ENCODE peak calls at places on chromosome 12, in six cellular contexts. H is mucosa of descending colon, Z is Panc1, G is HepG2, W is A549, M is left ventricle myocardium inferior. U is an unnamed sample. For H3K4me1, the result is how much of the 10 kb centered on the place peaks cover.

GRCh38 chr12:6691473-6691872 is 2.3 kb upstream of the ZNF384 start:
- DNase-seq in H (no peak), G (no peak), Z (no peak), W (no peak), M (no peak), U (no peak)

GRCh38 chr12:19799886-19800602 is 360.8 kb downstream of the AEBP2 start:
- DNase-seq in G (no peak), W (no peak), M (no peak), Z (no peak), H (no peak), U (peak)

GRCh38 chr12:50188875-50189575 is 21.9 kb upstream of the CERS5 start:
- DNase-seq in Z (no peak), W (no peak), G (no peak), H (peak), M (no peak), U (no peak)

GRCh38 chr12:44835641-44836379 is 40.3 kb downstream of the NELL2 start:
- DNase-seq in Z (no peak), H (no peak), W (no peak), G (no peak), M (no peak), U (no peak)

GRCh38 chr12:2551097-2551496 is 243.7 kb upstream of the FKBP4 start:
- DNase-seq in W (no peak), Z (no peak), H (no peak), M (no peak), G (no peak), U (no peak)

GRCh38 chr12:1529862-1530591 is 64.4 kb downstream of the FBXL14 start:
- DNase-seq in H (no peak), G (no peak), M (peak), Z (no peak), W (no peak), U (no peak)

GRCh38 chr12:3117628-3118027 is 40.4 kb downstream of the TSPAN9 start:
- DNase-seq in H (no peak), W (no peak), Z (no peak), G (no peak), M (no peak), U (no peak)

GRCh38 chr12:24562761-24563392 is 386.0 kb downstream of the BCAT1 start:
- DNase-seq in M (peak), H (peak), Z (no peak), G (no peak), W (peak), U (peak)

GRCh38 chr12:69007166-69007857 is 74.3 kb upstream of the CPM start:
- DNase-seq in M (no peak), Z (no peak), W (peak), H (peak), G (no peak), U (no peak)

GRCh38 chr12:67452119-67452805 is 183.1 kb downstream of the CAND1 start:
- DNase-seq in W (no peak), Z (no peak), G (no peak), M (no peak), H (no peak), U (no peak)

DNA sequence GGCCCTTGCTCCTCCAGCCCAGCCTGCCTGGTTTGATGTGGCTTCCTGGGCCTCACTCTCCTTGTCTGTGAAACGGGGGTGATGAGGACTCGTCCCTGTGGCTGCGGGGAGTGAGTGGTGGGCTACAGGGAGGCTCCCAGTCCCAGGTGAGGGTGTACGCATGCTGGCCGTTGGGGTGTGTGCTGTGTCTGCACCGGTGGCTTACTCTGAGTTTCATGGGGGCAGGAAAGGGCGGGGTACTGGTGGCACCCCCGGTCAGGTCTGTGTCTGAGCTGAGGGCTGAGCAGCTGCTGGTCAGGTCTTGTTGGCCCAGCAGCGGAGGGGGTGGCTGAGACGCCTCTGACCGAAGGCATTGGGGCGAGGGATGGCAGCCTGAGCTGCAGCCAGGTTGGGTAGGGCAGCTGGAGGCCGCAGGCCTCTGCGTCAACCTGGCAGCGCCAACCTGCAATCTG is 11.2 kb downstream of the ULK1 start:
- DNase-seq in Z (no peak), W (no peak), H (no peak), G (no peak), M (no peak), U (no peak)
- H3K4me1 ChIP-seq in Z (under half), W (under half), H (under half), G (under half), M (half or more), U (under half)

GRCh38 chr12:32987526-32987925 is 90.9 kb upstream of the PKP2 start:
- DNase-seq in Z (no peak), H (no peak), M (no peak), W (no peak), G (no peak), U (no peak)
- H3K4me1 ChIP-seq in Z (under half), H (under half), M (under half), W (under half), G (under half), U (under half)

GRCh38 chr12:124684971-124685688 is 117.7 kb upstream of the NCOR2 start:
- DNase-seq in W (no peak), Z (no peak), M (no peak), G (no peak), H (no peak), U (no peak)
- H3K4me1 ChIP-seq in W (half or more), Z (half or more), M (half or more), G (half or more), H (under half), U (under half)

GRCh38 chr12:116595186-116595585 is 36.0 kb downstream of the MAP1LC3B2 start:
- DNase-seq in M (no peak), G (no peak), Z (no peak), H (no peak), W (no peak), U (no peak)
- H3K4me1 ChIP-seq in M (under half), G (under half), Z (under half), H (under half), W (under half), U (under half)

GRCh38 chr12:11694528-11694927 is 45.1 kb downstream of the ETV6 start:
- DNase-seq in W (no peak), Z (no peak), M (no peak), G (no peak), H (no peak), U (no peak)

GRCh38 chr12:11695321-11695720 is 45.8 kb downstream of the ETV6 start:
- DNase-seq in G (no peak), M (no peak), H (no peak), Z (no peak), W (no peak), U (no peak)

GRCh38 chr12:11693626-11694025 is 44.2 kb downstream of the ETV6 start:
- DNase-seq in G (no peak), Z (no peak), W (no peak), H (no peak), M (no peak), U (no peak)

GRCh38 chr12:11697670-11698387 is 48.4 kb downstream of the ETV6 start:
- DNase-seq in W (no peak), G (no peak), M (no peak), Z (no peak), H (no peak), U (no peak)

GRCh38 chr12:11696084-11696483 is 46.6 kb downstream of the ETV6 start:
- DNase-seq in G (no peak), H (no peak), M (no peak), Z (no peak), W (no peak), U (no peak)
- H3K4me1 ChIP-seq in G (under half), H (under half), M (under half), Z (under half), W (under half), U (under half)

GRCh38 chr12:53752651-53753050 is 872 bp upstream of the CISTR start:
- DNase-seq in W (no peak), H (no peak), Z (no peak), M (no peak), G (no peak), U (no peak)

GRCh38 chr12:53754196-53754595 is 2.4 kb upstream of the CISTR start:
- DNase-seq in H (no peak), M (no peak), G (no peak), W (no peak), Z (no peak), U (no peak)

GRCh38 chr12:53755451-53756290 is 3.9 kb upstream of the CISTR start:
- DNase-seq in H (no peak), M (no peak), W (peak), G (no peak), Z (no peak), U (no peak)

GRCh38 chr12:53756300-53757094 is 4.7 kb upstream of the CISTR start:
- DNase-seq in M (no peak), G (no peak), Z (no peak), W (no peak), H (no peak), U (no peak)

GRCh38 chr12:53754633-53755261 is 3.0 kb upstream of the CISTR start:
- DNase-seq in M (no peak), G (no peak), H (no peak), Z (no peak), W (no peak), U (no peak)
- H3K4me1 ChIP-seq in M (under half), G (under half), H (under half), Z (under half), W (under half), U (under half)

GRCh38 chr12:13165578-13166120 is 30.9 kb upstream of the EMP1 start:
- DNase-seq in H (peak), M (peak), Z (no peak), W (peak), G (no peak), U (peak)
- H3K4me1 ChIP-seq in H (under half), M (under half), Z (under half), W (under half), G (under half), U (under half)

GRCh38 chr12:64680235-64680634 is 69.9 kb downstream of the RASSF3 start:
- DNase-seq in M (no peak), G (no peak), H (peak), W (peak), Z (no peak), U (no peak)
- H3K4me1 ChIP-seq in M (half or more), G (half or more), H (under half), W (half or more), Z (half or more), U (under half)

GRCh38 chr12:38053655-38054464 is 262.7 kb upstream of the ALG10B start:
- DNase-seq in W (peak), H (peak), Z (no peak), M (no peak), G (peak), U (no peak)

GRCh38 chr12:38056701-38057689 is 259.6 kb upstream of the ALG10B start:
- DNase-seq in Z (peak), M (no peak), W (peak), G (no peak), H (no peak), U (no peak)

DNA sequence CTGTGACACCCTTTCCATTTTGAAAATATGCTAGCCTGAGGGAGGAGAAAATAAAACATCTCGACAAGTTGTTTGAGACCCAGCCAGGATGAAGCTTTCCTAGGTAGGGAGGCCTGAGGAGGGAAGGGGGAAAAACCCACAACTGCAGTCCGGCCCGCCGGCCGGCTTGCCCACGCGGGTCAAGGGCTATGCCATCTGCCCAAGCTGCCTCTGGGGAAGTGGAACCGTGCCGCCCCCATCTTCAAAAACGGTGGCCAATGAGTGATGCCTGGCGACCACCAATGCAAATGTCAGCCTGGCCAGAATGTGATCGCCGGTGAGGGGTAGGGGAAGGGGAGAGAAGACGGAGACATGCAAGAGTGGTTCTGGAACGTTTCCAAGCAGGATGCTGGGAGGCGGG is 263.5 kb upstream of the ALG10B start:
- DNase-seq in H (no peak), G (no peak), Z (no peak), M (no peak), W (no peak), U (no peak)
- H3K4me1 ChIP-seq in H (under half), G (under half), Z (under half), M (under half), W (under half), U (under half)

DNA sequence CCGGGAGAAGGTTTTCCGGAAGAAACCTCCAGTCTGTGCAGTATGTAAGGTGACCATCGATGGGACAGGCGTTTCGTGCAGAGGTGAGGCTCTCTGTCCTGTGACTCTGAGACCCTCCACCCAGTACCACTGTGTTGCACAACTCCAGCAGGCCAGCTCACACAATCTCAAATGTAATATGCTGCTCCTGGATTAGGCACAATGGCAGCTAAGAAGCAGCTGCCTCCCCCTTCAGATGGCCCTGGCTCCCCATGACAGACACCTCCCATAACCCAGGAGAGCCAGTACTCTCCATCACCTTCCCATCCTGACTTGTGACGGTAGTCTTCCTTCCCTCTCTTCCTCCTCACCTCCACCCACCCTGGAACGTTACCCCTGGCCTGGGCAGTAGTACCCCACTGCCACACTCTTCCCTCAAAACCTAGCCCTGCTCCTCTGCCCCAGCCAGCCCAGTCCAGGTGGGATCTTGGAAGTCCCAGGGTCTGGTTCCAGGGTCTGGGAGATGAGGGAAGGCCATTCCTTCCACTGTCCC is 2.1 kb downstream of the TNS2 start:
- DNase-seq in Z (no peak), G (no peak), H (no peak), W (no peak), M (no peak), U (no peak)
- H3K4me1 ChIP-seq in Z (half or more), G (half or more), H (half or more), W (half or more), M (half or more), U (under half)